ENCODE peak calls at places on chromosomes 13 and 19, in eight cellular contexts. G, E, D, P, U, M, K and N are unnamed samples.

GRCh38 chr19:32800757-32801156 is 68.8 kb downstream of the SLC7A9 start:
- DNase-seq in U (peak; percentile 58), D (no peak), M (no peak), E (no peak), G (no peak), K (no peak), P (no peak), N (no peak)

GRCh38 chr19:23415561-23416191 is 20.4 kb upstream of the ZNF91 start:
- DNase-seq in K (no peak), M (no peak), G (peak; percentile 36), P (no peak), E (no peak), D (peak; percentile 20), U (peak; percentile 89), N (peak; percentile 30)

GRCh38 chr19:47494729-47495128 is 10.7 kb upstream of the KPTN start:
- DNase-seq in G (no peak), K (no peak), M (no peak), E (no peak), D (no peak), U (no peak), P (no peak), N (no peak)

GRCh38 chr13:65553328-65553727 is 1676.8 kb downstream of the PCDH9 start:
- DNase-seq in D (no peak), M (no peak), G (no peak), E (peak; percentile 41), P (no peak), K (no peak), U (no peak), N (no peak)

GRCh38 chr13:107493271-107493670 is 722.1 kb downstream of the LIG4 start:
- DNase-seq in P (no peak), K (no peak), U (no peak), M (no peak), G (no peak), E (no peak), D (no peak), N (no peak)

GRCh38 chr19:6678690-6679109 is 8.7 kb upstream of the TNFSF14 start:
- DNase-seq in E (peak; percentile 6), P (peak; percentile 20), K (no peak), G (no peak), D (no peak), M (no peak), U (no peak), N (no peak)

GRCh38 chr19:29491491-29491890 is 34.3 kb upstream of the VSTM2B start:
- DNase-seq in K (no peak), G (no peak), P (no peak), U (peak; percentile 37), M (no peak), E (no peak), D (no peak), N (no peak)

GRCh38 chr13:99731747-99732146 is 230.5 kb downstream of the TM9SF2 start:
- DNase-seq in G (no peak), M (no peak), E (no peak), U (no peak), D (no peak), P (no peak), K (no peak), N (no peak)

GRCh38 chr13:46712524-46712923 is 84.4 kb downstream of the ESD start:
- DNase-seq in D (no peak), P (no peak), K (no peak), M (no peak), U (no peak), E (no peak), G (no peak), N (no peak)

GRCh38 chr13:40026174-40026585 is 370.7 kb downstream of the COG6 start:
- DNase-seq in E (no peak), D (no peak), G (no peak), P (peak; percentile 26), U (no peak), K (no peak), M (no peak), N (no peak)

GRCh38 chr19:32471811-32472210 is 66.2 kb downstream of the DPY19L3 start:
- DNase-seq in D (no peak), U (no peak), M (no peak), P (no peak), E (no peak), G (no peak), K (no peak), N (no peak)

GRCh38 chr13:32282096-32282711 is 33.0 kb downstream of the ZAR1L start:
- DNase-seq in E (no peak), P (no peak), M (no peak), D (no peak), K (no peak), G (no peak), U (no peak), N (no peak)

GRCh38 chr19:7870571-7871279 is 3.5 kb downstream of the PRR36 start:
- DNase-seq in D (peak; percentile 91), G (peak; percentile 33), M (peak; percentile 95), E (peak; percentile 86), U (peak; percentile 87), K (no peak), P (no peak), N (peak; percentile 77)

GRCh38 chr13:20526664-20527063 is 1.0 kb upstream of the CRYL1 start:
- DNase-seq in K (no peak), U (no peak), D (no peak), E (no peak), P (peak; percentile 6), M (no peak), G (no peak), N (no peak)

GRCh38 chr13:110431851-110432294 is 124.8 kb downstream of the COL4A2 start:
- DNase-seq in K (no peak), G (peak; percentile 67), M (no peak), P (no peak), E (peak; percentile 83), U (no peak), D (no peak), N (no peak)

GRCh38 chr13:42996584-42996983 is 4.5 kb upstream of the EPSTI1 start:
- DNase-seq in G (no peak), D (peak; percentile 24), K (no peak), U (no peak), M (peak; percentile 46), P (peak; percentile 88), E (no peak), N (peak; percentile 85)

GRCh38 chr19:5542665-5543064 is 25.1 kb downstream of the TINCR start:
- DNase-seq in P (no peak), U (no peak), K (no peak), E (no peak), M (no peak), G (no peak), D (no peak), N (no peak)
- TF ChIP-seq CTCF in P (peak; percentile 20), U (peak; percentile 34), K (no peak), E (no peak), M (peak; percentile 24), G (no peak), D (no peak), N (no peak)

DNA sequence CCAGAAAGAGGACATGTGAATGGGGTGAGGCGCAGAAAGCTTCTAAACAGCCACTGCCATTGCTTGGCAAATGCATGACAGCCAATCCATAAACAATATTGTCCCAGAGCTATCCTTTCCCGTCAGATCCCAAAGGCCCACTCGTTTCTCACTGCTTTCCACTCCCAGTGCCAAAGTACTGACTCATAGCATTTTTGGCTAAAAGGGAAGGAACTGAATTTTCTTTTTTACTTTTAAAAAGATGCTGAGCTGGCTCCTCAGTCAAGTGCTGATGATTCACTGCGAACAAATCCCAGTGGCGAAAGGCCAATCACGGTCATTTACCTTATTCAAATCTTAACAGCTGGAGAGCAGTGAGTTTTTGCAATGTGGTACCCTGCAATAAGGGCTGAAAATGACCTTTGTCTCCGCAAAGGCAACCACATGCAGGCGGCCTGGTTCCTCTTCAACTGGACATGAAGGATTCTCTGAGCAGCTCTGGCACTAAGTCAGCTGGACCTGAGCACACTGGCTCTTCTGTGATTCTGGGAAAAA is 151.7 kb downstream of the DCLK1 start:
- DNase-seq in G (peak; percentile 69), P (peak; percentile 88), D (no peak), K (no peak), M (no peak), E (peak; percentile 71), U (no peak), N (peak; percentile 70)
- H3K27ac ChIP-seq in G (peak overlapping the region; percentile 68), P (peak overlapping the region; percentile 88), D (no peak overlapping the region), K (no peak overlapping the region), M (no peak overlapping the region), E (peak overlapping the region; percentile 33), U (no peak overlapping the region), N (peak overlapping the region; percentile 69)

GRCh38 chr19:42324655-42325307 is 654 bp upstream of the MEGF8 start:
- DNase-seq in D (no peak), G (no peak), M (no peak), E (no peak), U (peak; percentile 60), P (no peak), K (no peak), N (no peak)
- TF ChIP-seq CTCF in D (peak; percentile 85), G (no peak), M (no peak), E (no peak), U (no peak), P (no peak), K (no peak), N (no peak)

GRCh38 chr13:91052873-91053272 is 294.6 kb upstream of the MIR17HG start:
- DNase-seq in G (no peak), P (no peak), M (no peak), K (no peak), E (no peak), U (no peak), D (no peak), N (no peak)

GRCh38 chr13:91058066-91058465 is 289.4 kb upstream of the MIR17HG start:
- DNase-seq in U (no peak), G (no peak), D (no peak), K (no peak), M (no peak), P (peak; percentile 1), E (no peak), N (no peak)

GRCh38 chr13:91058919-91059318 is 288.6 kb upstream of the MIR17HG start:
- DNase-seq in M (no peak), E (no peak), G (no peak), U (no peak), P (no peak), D (no peak), K (no peak), N (no peak)

GRCh38 chr13:91054902-91055301 is 292.6 kb upstream of the MIR17HG start:
- DNase-seq in U (no peak), K (no peak), M (no peak), G (no peak), E (no peak), D (no peak), P (no peak), N (no peak)

DNA sequence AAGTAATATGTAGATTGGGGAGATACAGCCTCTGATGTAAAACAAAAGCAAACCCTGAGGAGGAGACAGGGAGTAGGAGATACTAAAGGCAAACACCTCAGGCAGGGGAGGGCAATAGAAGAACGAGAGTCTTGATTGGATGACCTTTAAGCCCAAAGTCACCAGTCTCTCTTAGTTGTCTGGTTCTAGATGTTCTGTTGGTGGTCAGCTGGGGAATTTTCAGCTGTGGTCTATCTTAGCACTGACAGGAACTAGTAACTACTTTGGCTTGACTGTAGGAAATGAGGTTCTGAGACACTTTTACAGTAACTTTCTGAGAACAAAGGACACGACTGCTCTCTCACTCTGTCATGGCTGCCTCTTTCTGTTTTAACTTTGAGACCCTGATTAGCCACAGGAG is 290.7 kb upstream of the MIR17HG start:
- DNase-seq in U (no peak), E (no peak), M (no peak), D (no peak), P (no peak), K (no peak), G (no peak), N (no peak)
- H3K27ac ChIP-seq in U (no peak overlapping the region), E (no peak overlapping the region), M (no peak overlapping the region), D (no peak overlapping the region), P (no peak overlapping the region), K (no peak overlapping the region), G (no peak overlapping the region), N (no peak overlapping the region)

GRCh38 chr13:48532473-48533206 is at the start of gene RCBTB2:
- DNase-seq in K (peak; percentile 99), P (peak; percentile 94), E (peak; percentile 100), M (peak; percentile 91), D (peak; percentile 97), U (peak; percentile 98), G (peak; percentile 98), N (peak; percentile 99)
- TF ChIP-seq CTCF in K (no peak), P (no peak), E (no peak), M (no peak), D (no peak), U (no peak), G (no peak), N (no peak)